ENCODE peak calls at places on chromosomes 4 and X, in five cellular contexts. F is fibroblast of lung, D is cardiac muscle cell, E is PC-3, M is B cell. J is an unnamed sample.
A peak's percentile ranks its signal among the peaks of the same experiment; 100 is the strongest.

GRCh38 chrX:131262738-131263679 is 26.1 kb downstream of the IGSF1 start:
- DNase-seq in F (no peak), D (peak; percentile 32), M (no peak), E (peak; percentile 47), J (no peak)

GRCh38 chr4:122602277-122603142 is 18.4 kb downstream of the IL21 start:
- DNase-seq in D (peak; percentile 51), M (no peak), E (peak; percentile 65), F (peak; percentile 38), J (peak; percentile 30)

GRCh38 chrX:30713061-30713525 is 59.9 kb downstream of the GK start:
- DNase-seq in D (peak; percentile 75), E (peak; percentile 70), F (peak; percentile 49), M (no peak), J (peak; percentile 63)

GRCh38 chrX:44071847-44072545 is 98.8 kb upstream of the NDP start:
- DNase-seq in E (peak; percentile 92), D (no peak), M (no peak), F (peak; percentile 80), J (peak; percentile 60)

GRCh38 chrX:8984231-8984630 is 49.7 kb downstream of the FAM9B start:
- DNase-seq in M (no peak), E (no peak), D (no peak), F (no peak), J (no peak)

GRCh38 chrX:74906427-74906826 is 18.8 kb downstream of the NEXMIF start:
- DNase-seq in M (no peak), F (no peak), D (no peak), E (no peak), J (no peak)

GRCh38 chr4:8910100-8910821 is 38.6 kb upstream of the HMX1 start:
- DNase-seq in E (no peak), D (no peak), F (no peak), M (no peak), J (no peak)

GRCh38 chr4:66052426-66052825 is 382.1 kb upstream of the EPHA5 start:
- DNase-seq in F (peak; percentile 54), E (no peak), M (no peak), D (no peak), J (no peak)

GRCh38 chr4:156111706-156112105 is 158.0 kb upstream of the CTSO start:
- DNase-seq in D (no peak), M (no peak), F (no peak), E (no peak), J (no peak)

GRCh38 chr4:156113138-156113537 is 159.5 kb upstream of the CTSO start:
- DNase-seq in E (peak; percentile 36), M (no peak), D (no peak), F (peak; percentile 18), J (no peak)

DNA sequence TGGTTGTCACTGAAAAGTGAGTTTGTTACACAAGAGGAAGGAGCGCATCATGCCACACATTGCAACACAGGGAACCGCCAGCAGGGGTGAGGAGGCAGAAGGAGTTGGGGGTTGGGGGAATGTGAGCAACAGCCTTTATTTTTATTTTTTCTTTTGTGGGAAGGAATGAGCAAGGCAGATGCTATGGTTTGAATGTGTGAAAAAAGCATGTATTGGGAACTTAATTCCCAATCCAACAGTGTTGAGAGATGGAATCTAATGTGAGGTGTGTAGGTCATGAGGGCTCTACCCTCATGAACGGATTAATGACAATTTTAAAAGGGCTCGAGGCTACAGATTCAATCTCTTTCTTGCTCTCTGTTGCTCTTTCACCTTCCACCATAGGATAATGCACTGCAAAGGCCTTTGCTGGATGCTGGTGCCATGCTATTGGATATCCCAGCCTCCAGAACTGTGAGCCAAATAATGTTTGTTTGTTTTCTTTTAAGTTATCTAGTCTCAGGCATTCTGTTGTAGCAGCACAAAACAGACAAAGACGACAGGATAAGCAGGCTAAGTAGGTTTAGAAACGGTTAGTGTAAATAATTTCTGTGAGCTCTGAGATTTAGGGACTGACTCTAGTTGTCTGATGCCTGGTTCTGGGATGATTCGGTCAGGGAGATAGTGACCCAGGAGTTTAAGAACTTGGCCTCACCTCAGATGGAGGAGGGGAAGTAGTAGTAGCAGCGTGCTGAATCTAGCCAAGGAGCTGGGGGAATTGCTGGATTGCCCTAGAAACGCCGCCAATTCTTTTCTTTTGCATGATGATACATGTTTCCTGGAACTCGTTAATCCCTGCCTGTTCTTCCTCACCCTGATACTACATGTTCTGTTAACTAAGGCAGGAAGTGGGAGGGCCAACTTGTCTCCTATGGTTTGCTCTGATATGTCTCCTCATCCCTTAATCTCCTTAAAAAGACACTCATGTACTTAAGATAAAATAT is 156.6 kb upstream of the CTSO start:
- DNase-seq in M (no peak), D (no peak), E (no peak), F (peak; percentile 44), J (peak; percentile 35)
- TF ChIP-seq CTCF in M (no peak), D (peak; percentile 45), E (peak; percentile 23), F (no peak), J (no peak)

GRCh38 chrX:114712466-114712865 is 128.6 kb downstream of the HTR2C start:
- DNase-seq in M (no peak), D (no peak), F (no peak), E (no peak), J (no peak)

DNA sequence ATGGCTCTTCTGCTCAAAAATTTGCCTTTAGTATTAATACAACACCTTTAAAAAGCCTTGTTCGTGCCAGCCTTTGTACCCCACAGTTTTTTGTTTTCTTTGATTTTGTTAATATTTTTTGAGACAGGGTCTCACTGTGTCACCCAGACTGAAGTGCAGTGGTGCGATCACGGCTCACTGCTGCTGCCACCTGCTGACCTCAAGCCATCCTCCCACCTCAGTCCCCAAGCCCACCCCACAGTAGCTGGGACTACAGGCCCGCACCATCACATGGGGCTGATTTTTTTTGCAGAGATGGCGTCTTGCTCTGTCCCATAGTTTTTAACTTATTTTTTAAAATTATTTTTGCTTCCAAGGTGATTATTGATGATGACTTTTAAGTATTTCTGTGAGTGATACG is 134.0 kb downstream of the HTR2C start:
- DNase-seq in E (no peak), D (peak; percentile 44), F (no peak), M (no peak), J (no peak)
- TF ChIP-seq CTCF in E (no peak), D (peak; percentile 20), F (no peak), M (no peak), J (peak; percentile 8)

DNA sequence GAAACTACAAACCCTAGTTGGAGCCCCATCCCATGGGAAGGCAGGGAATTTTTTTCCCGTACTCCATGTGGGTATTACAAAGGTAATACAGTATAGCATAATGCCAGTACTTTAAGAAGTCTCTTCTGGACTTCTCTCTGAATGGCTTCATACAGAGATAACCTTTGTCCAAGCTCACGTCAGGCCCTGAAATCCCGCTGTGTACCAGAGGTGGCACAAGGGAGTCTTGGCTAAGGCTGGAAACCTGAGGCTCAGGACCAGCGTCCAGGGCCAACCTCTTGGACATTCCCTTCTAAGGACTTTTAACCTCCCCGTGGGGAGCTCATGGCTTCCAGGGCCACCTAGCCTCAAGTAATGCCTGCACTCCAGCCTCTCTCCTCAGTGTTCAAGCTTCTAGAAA is 338.9 kb upstream of the FAM241A start:
- DNase-seq in M (no peak), F (no peak), E (peak; percentile 40), D (peak; percentile 51), J (no peak)
- TF ChIP-seq CTCF in M (no peak), F (no peak), E (peak; percentile 42), D (no peak), J (peak; percentile 17)

GRCh38 chr4:118957683-118958082 is 69.0 kb downstream of the SYNPO2 start:
- DNase-seq in E (no peak), F (peak; percentile 69), M (no peak), D (no peak), J (no peak)

GRCh38 chr4:118950929-118951570 is 62.4 kb downstream of the SYNPO2 start:
- DNase-seq in E (no peak), D (no peak), M (no peak), F (no peak), J (no peak)

GRCh38 chr4:118954246-118954645 is 65.6 kb downstream of the SYNPO2 start:
- DNase-seq in D (no peak), F (peak; percentile 43), M (no peak), E (peak; percentile 47), J (peak; percentile 76)

GRCh38 chr4:118953276-118953675 is 64.6 kb downstream of the SYNPO2 start:
- DNase-seq in D (no peak), M (no peak), E (peak; percentile 25), F (peak; percentile 61), J (peak; percentile 50)

GRCh38 chr4:118955515-118955914 is 66.9 kb downstream of the SYNPO2 start:
- DNase-seq in D (no peak), M (no peak), E (no peak), F (no peak), J (peak; percentile 84)
- TF ChIP-seq CTCF in D (no peak), M (no peak), E (no peak), F (no peak), J (no peak)

DNA sequence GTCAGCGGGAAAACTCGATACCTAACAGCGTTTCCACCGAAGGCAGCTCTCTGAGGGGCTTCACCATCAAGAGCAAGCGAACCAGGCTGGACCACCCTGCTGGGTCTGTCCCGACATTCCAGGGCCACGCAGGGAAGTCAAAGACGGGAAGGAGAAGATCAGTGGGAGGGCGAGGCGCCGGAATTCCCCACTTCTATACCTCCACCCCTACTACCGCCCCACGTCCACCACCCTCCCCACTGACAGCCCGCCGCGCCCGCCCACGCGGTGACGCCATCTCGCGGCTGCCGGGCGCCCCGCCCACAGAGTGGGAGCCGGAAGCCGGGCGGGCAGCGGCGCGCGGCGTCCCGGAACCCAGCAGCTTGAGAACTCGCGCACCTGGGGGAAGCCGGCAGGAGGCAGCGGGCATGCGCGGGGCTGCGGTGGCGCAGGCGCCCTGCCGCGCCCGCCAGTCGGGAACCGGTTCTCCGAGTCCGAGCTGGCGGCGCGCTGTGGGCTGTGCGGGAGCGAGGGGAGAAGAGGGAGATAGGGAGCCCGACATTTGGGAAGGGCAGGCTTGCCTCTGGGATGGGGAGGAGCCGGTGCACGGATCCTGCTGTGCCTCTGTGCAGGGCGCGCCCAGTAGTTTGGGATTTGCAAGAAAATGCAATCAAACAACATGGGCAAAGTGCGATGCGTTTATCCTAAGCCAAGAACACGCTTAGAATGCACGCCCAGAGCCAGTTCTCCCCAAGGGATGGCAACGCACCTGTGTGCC is 3.2 kb upstream of the STIM2 start:
- DNase-seq in E (peak; percentile 83), M (peak; percentile 91), F (peak; percentile 85), D (peak; percentile 89), J (peak; percentile 88)
- TF ChIP-seq CTCF in E (no peak), M (no peak), F (no peak), D (no peak), J (no peak)

GRCh38 chr4:42965326-42965725 is 72.8 kb downstream of the GRXCR1 start:
- DNase-seq in E (peak; percentile 48), D (peak; percentile 12), F (no peak), M (no peak), J (no peak)
- TF ChIP-seq CTCF in E (peak; percentile 65), D (no peak), F (no peak), M (no peak), J (no peak)

GRCh38 chr4:80322716-80323115 is 12.8 kb upstream of the CFAP299 start:
- DNase-seq in F (peak; percentile 67), M (no peak), D (no peak), E (peak; percentile 68), J (peak; percentile 77)
- TF ChIP-seq CTCF in F (peak; percentile 34), M (no peak), D (peak; percentile 41), E (peak; percentile 63), J (peak; percentile 29)

J was measured in foreskin fibroblast.